ENCODE peak calls at places on chromosomes 5 and 9, in six cellular contexts. I is prostate gland, Z is CD14-positive monocyte, S is foreskin fibroblast, E is psoas muscle, J is AG04449. V is an unnamed sample.

GRCh38 chr5:160938532-160938931 is 86.5 kb upstream of the ATP10B start:
- DNase-seq in I (no peak), Z (no peak), S (no peak), E (no peak), J (no peak), V (no peak)

GRCh38 chr5:77832166-77832770 is 56.1 kb upstream of the TBCA start:
- DNase-seq in I (no peak), Z (no peak), S (no peak), E (no peak), J (no peak), V (no peak)

GRCh38 chr5:151274666-151275065 is 21.7 kb downstream of the GM2A start:
- DNase-seq in I (peak), Z (no peak), S (no peak), E (no peak), J (no peak), V (no peak)

GRCh38 chr9:129801504-129801903 is 1.5 kb upstream of the TOR1B start:
- DNase-seq in I (no peak), Z (no peak), S (no peak), E (no peak), J (no peak), V (no peak)

GRCh38 chr5:124377386-124377785 is 369.1 kb downstream of the ZNF608 start:
- DNase-seq in I (no peak), Z (no peak), S (no peak), E (no peak), J (no peak), V (no peak)

GRCh38 chr9:35675732-35676392 is 2.1 kb downstream of the CA9 start:
- DNase-seq in I (no peak), Z (no peak), S (peak), E (no peak), J (no peak), V (no peak)

GRCh38 chr5:29983528-29984152 is 1209.8 kb upstream of the CDH6 start:
- DNase-seq in I (no peak), Z (no peak), S (no peak), E (no peak), J (no peak), V (no peak)

GRCh38 chr9:83656032-83656680 is 33.2 kb downstream of the IDNK start:
- DNase-seq in I (no peak), Z (no peak), S (no peak), E (no peak), J (no peak), V (no peak)

GRCh38 chr5:175741556-175741955 is 83.7 kb downstream of the HRH2 start:
- DNase-seq in I (no peak), Z (no peak), S (no peak), E (no peak), J (no peak), V (no peak)

GRCh38 chr9:131324736-131325679 is 35.5 kb downstream of the PLPP7 start:
- DNase-seq in I (no peak), Z (peak), S (no peak), E (no peak), J (no peak), V (peak)

GRCh38 chr9:107872457-107873192 is 383.1 kb upstream of the KLF4 start:
- DNase-seq in I (no peak), Z (no peak), S (no peak), E (no peak), J (no peak), V (no peak)

GRCh38 chr9:122103985-122104384 is 10.9 kb upstream of the TTLL11 start:
- DNase-seq in I (no peak), Z (no peak), S (no peak), E (no peak), J (no peak), V (no peak)

GRCh38 chr5:150538007-150538917 is 30.3 kb downstream of the NDST1 start:
- DNase-seq in I (no peak), Z (no peak), S (peak), E (no peak), J (no peak), V (no peak)

GRCh38 chr5:15500326-15500958 is 462 bp downstream of the FBXL7 start:
- DNase-seq in I (peak), Z (no peak), S (peak), E (peak), J (no peak), V (peak)

GRCh38 chr5:15789661-15790060 is 289.7 kb downstream of the FBXL7 start:
- DNase-seq in I (no peak), Z (no peak), S (peak), E (no peak), J (no peak), V (no peak)

GRCh38 chr5:164002653-164003052 is 497.2 kb downstream of the MAT2B start:
- DNase-seq in I (no peak), Z (no peak), S (no peak), E (no peak), J (no peak), V (no peak)

GRCh38 chr5:168311061-168311566 is 19.7 kb downstream of the WWC1 start:
- DNase-seq in I (no peak), Z (no peak), S (no peak), E (no peak), J (no peak), V (no peak)

GRCh38 chr9:28832168-28832567 is 1258.9 kb upstream of the C9orf72 start:
- DNase-seq in I (no peak), Z (no peak), S (peak), E (no peak), J (no peak), V (no peak)

GRCh38 chr5:7210549-7210948 is 185.4 kb upstream of the ADCY2 start:
- DNase-seq in I (no peak), Z (no peak), S (no peak), E (no peak), J (no peak), V (no peak)

GRCh38 chr5:178117911-178118310 is 4.6 kb downstream of the N4BP3 start:
- DNase-seq in I (no peak), Z (no peak), S (no peak), E (no peak), J (no peak), V (no peak)

GRCh38 chr5:58133631-58134296 is 326.1 kb downstream of the PLK2 start:
- DNase-seq in I (no peak), Z (no peak), S (peak), E (no peak), J (no peak), V (no peak)

GRCh38 chr9:133714606-133715294 is 23.4 kb downstream of the SARDH start:
- DNase-seq in I (no peak), Z (no peak), S (peak), E (peak), J (no peak), V (peak)

GRCh38 chr9:95409650-95410426 is 92.3 kb upstream of the FANCC start:
- DNase-seq in I (no peak), Z (no peak), S (peak), E (no peak), J (peak), V (no peak)

GRCh38 chr5:192970-193831 is 1.9 kb downstream of the LRRC14B start:
- DNase-seq in I (no peak), Z (no peak), S (no peak), E (no peak), J (no peak), V (peak)

GRCh38 chr9:113609562-113610318 is 146.2 kb downstream of the RGS3 start:
- DNase-seq in I (no peak), Z (no peak), S (peak), E (peak), J (no peak), V (peak)

GRCh38 chr5:166436857-166437256 is 1854.6 kb upstream of the WWC1 start:
- DNase-seq in I (no peak), Z (no peak), S (no peak), E (no peak), J (no peak), V (no peak)

GRCh38 chr9:129273941-129274709 is 96.1 kb upstream of the IER5L start:
- DNase-seq in I (no peak), Z (no peak), S (no peak), E (no peak), J (no peak), V (peak)

GRCh38 chr9:115715656-115716055 is 437.9 kb upstream of the PAPPA start:
- DNase-seq in I (no peak), Z (no peak), S (peak), E (no peak), J (no peak), V (no peak)

GRCh38 chr5:67287795-67288194 is 91.2 kb upstream of the CD180 start:
- DNase-seq in I (no peak), Z (no peak), S (peak), E (no peak), J (peak), V (no peak)
- TF ChIP-seq CTCF in I (no peak), Z (no peak), S (no peak), E (no peak), J (no peak), V (no peak)

GRCh38 chr9:842918-843468 is 1.5 kb downstream of the DMRT1 start:
- DNase-seq in I (no peak), Z (no peak), S (no peak), E (no peak), J (no peak), V (no peak)

GRCh38 chr9:841371-842209 is at the start of gene DMRT1:
- DNase-seq in I (no peak), Z (no peak), S (no peak), E (no peak), J (no peak), V (no peak)

DNA sequence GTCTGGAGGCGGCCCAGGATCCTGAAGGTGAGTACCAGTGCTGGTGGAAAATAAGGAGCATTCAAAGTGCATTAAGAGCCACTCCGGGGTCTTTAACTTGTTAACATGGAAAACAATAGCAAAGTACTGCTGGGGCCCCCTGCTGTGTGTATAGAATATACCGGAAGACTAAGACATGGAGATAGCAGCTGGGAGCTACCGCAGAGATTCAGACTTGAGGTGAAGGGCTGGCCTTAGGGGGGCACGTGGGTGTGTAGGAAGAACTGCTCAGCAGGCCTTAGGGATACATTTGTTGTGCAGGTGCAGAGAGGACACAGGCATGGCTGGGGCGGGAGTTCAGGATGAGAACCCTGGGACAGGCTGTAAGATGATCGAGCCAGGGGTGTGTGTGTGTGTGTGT is 1.2 kb upstream of the DMRT1 start:
- DNase-seq in I (no peak), Z (no peak), S (no peak), E (no peak), J (no peak), V (no peak)
- TF ChIP-seq CTCF in I (no peak), Z (no peak), S (no peak), E (no peak), J (no peak), V (no peak)

DNA sequence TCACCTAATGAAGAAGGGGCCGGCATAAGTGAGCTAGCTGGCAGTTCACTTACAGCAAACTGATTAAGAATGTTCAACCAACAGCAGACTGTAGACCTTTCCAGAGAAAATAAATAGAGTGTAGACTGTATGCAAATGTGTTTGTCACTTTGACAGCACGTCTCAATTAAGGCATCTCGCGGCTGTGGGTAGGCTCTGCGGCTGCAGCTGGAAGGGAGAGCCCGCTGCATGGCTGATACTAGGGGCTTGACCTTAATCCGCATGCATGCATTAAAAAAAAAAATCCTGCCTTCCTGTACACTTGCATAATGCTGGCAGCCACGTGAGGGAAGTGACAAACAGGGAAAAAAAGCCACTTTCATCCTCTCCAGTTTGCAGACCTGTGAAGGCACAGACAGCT is 82.3 kb downstream of the CRB2 start:
- DNase-seq in I (no peak), Z (no peak), S (no peak), E (no peak), J (no peak), V (no peak)
- TF ChIP-seq CTCF in I (no peak), Z (no peak), S (no peak), E (no peak), J (no peak), V (no peak)

GRCh38 chr5:156929366-156929948 is 33.6 kb downstream of the TIMD4 start:
- DNase-seq in I (no peak), Z (no peak), S (no peak), E (no peak), J (no peak), V (no peak)

GRCh38 chr5:156936972-156937371 is 26.1 kb downstream of the TIMD4 start:
- DNase-seq in I (no peak), Z (no peak), S (no peak), E (no peak), J (no peak), V (no peak)

GRCh38 chr5:156934450-156935211 is 28.4 kb downstream of the TIMD4 start:
- DNase-seq in I (no peak), Z (no peak), S (peak), E (no peak), J (no peak), V (no peak)
- TF ChIP-seq CTCF in I (no peak), Z (peak), S (peak), E (peak), J (peak), V (peak)

GRCh38 chr5:179344301-179345178 is 721 bp downstream of the ADAMTS2 start:
- DNase-seq in I (no peak), Z (no peak), S (peak), E (peak), J (no peak), V (peak)
- TF ChIP-seq CTCF in I (no peak), Z (peak), S (no peak), E (no peak), J (no peak), V (peak)

GRCh38 chr5:52964138-52964537 is 25.0 kb upstream of the ITGA2 start:
- DNase-seq in I (no peak), Z (no peak), S (peak), E (no peak), J (no peak), V (no peak)
- TF ChIP-seq CTCF in I (no peak), Z (no peak), S (no peak), E (no peak), J (peak), V (peak)